ENCODE peak calls at places on chromosomes 16 and 17, in seven cellular contexts. D is H1, L is K562, C is HepG2, G is GM12878, F is SK-N-SH, E is GM12892. S is an unnamed sample.

GRCh38 chr16:53766304-53767016 is 62.5 kb downstream of the FTO start:
- DNase-seq in D (no peak), L (no peak), C (peak; percentile 94), G (no peak), F (no peak), E (no peak), S (no peak)

GRCh38 chr16:69087161-69087581 is 18.3 kb upstream of the HAS3 start:
- DNase-seq in D (no peak), L (no peak), C (no peak), G (no peak), F (no peak), E (no peak), S (no peak)

GRCh38 chr16:69892378-69892777 is 58.8 kb upstream of the CLEC18A start:
- DNase-seq in D (no peak), L (no peak), C (no peak), G (no peak), F (no peak), E (no peak), S (no peak)

GRCh38 chr17:77441130-77441920 is 300.6 kb downstream of the SEC14L1 start:
- DNase-seq in D (no peak), L (no peak), C (no peak), G (peak; percentile 98), F (no peak), E (peak; percentile 79), S (no peak)

GRCh38 chr16:67806428-67807147 is at the start of the genes RANBP10 and TSNAXIP1:
- DNase-seq in D (peak; percentile 93), L (peak; percentile 96), C (peak; percentile 100), G (peak; percentile 99), F (peak; percentile 97), E (peak; percentile 89), S (peak; percentile 88)

GRCh38 chr16:23316634-23317265 is 14.6 kb downstream of the SCNN1B start:
- DNase-seq in D (no peak), L (no peak), C (no peak), G (no peak), F (no peak), E (no peak), S (no peak)

GRCh38 chr16:89345663-89346150 is 128.2 kb downstream of the ZNF778 start:
- DNase-seq in D (no peak), L (no peak), C (peak; percentile 81), G (no peak), F (no peak), E (no peak), S (no peak)

GRCh38 chr16:81445143-81445922 is 725 bp downstream of the CMIP start:
- DNase-seq in D (peak; percentile 61), L (peak; percentile 78), C (no peak), G (no peak), F (peak; percentile 78), E (peak; percentile 83), S (peak; percentile 73)

GRCh38 chr17:10812674-10813073 is 8.8 kb upstream of the TMEM238L start:
- DNase-seq in D (no peak), L (no peak), C (no peak), G (no peak), F (no peak), E (no peak), S (no peak)

GRCh38 chr17:28703552-28704218 is 8.0 kb downstream of the PROCA1 start:
- DNase-seq in D (no peak), L (no peak), C (no peak), G (no peak), F (no peak), E (no peak), S (no peak)

GRCh38 chr17:2688351-2689342 is 22.9 kb downstream of the CLUH start:
- DNase-seq in D (peak; percentile 51), L (peak; percentile 4), C (peak; percentile 19), G (no peak), F (peak; percentile 29), E (no peak), S (peak; percentile 13)

GRCh38 chr16:27286446-27286845 is 17.9 kb upstream of the NSMCE1 start:
- DNase-seq in D (no peak), L (no peak), C (peak; percentile 64), G (no peak), F (no peak), E (no peak), S (no peak)

GRCh38 chr16:71460246-71460645 is 1.8 kb downstream of the ZNF23 start:
- DNase-seq in D (no peak), L (no peak), C (no peak), G (no peak), F (no peak), E (no peak), S (no peak)

GRCh38 chr17:11391134-11391533 is 150.1 kb downstream of the SHISA6 start:
- DNase-seq in D (peak; percentile 73), L (peak; percentile 4), C (peak; percentile 3), G (no peak), F (peak; percentile 19), E (no peak), S (no peak)

GRCh38 chr17:39239640-39240314 is 14.0 kb upstream of the STAC2 start:
- DNase-seq in D (peak; percentile 94), L (peak; percentile 72), C (peak; percentile 55), G (no peak), F (peak; percentile 72), E (no peak), S (peak; percentile 64)

GRCh38 chr16:68732068-68732680 is 4.9 kb upstream of the CDH1 start:
- DNase-seq in D (peak; percentile 63), L (peak; percentile 89), C (peak; percentile 62), G (no peak), F (peak; percentile 61), E (no peak), S (no peak)

GRCh38 chr16:69936252-69936651 is 14.9 kb upstream of the CLEC18A start:
- DNase-seq in D (no peak), L (no peak), C (no peak), G (no peak), F (no peak), E (no peak), S (no peak)

GRCh38 chr17:42845918-42846593 is 1.7 kb downstream of the AOC2 start:
- DNase-seq in D (no peak), L (no peak), C (no peak), G (no peak), F (no peak), E (no peak), S (no peak)

GRCh38 chr16:79599256-79599836 is 1.2 kb downstream of the MAF start:
- DNase-seq in D (peak; percentile 69), L (no peak), C (no peak), G (no peak), F (peak; percentile 66), E (no peak), S (peak; percentile 13)

GRCh38 chr16:30378236-30379164 is 3.9 kb downstream of the SEPTIN1 start:
- DNase-seq in D (peak; percentile 99), L (peak; percentile 98), C (peak; percentile 95), G (peak; percentile 81), F (peak; percentile 98), E (peak; percentile 99), S (peak; percentile 98)
- TF ChIP-seq TAF1 in D (peak; percentile 84), L (peak; percentile 55), C (peak; percentile 95), G (peak; percentile 60), F (peak; percentile 77), E (peak; percentile 26), S (peak; percentile 3)

GRCh38 chr17:17749025-17749772 is 67.9 kb downstream of the RAI1 start:
- DNase-seq in D (peak; percentile 65), L (no peak), C (no peak), G (no peak), F (peak; percentile 81), E (no peak), S (no peak)

GRCh38 chr17:17748604-17749003 is 67.3 kb downstream of the RAI1 start:
- DNase-seq in D (no peak), L (no peak), C (no peak), G (no peak), F (no peak), E (no peak), S (no peak)

GRCh38 chr17:17751489-17751995 is 70.3 kb downstream of the RAI1 start:
- DNase-seq in D (no peak), L (peak; percentile 24), C (no peak), G (no peak), F (no peak), E (no peak), S (no peak)

GRCh38 chr17:17750881-17751280 is 69.6 kb downstream of the RAI1 start:
- DNase-seq in D (no peak), L (no peak), C (no peak), G (peak; percentile 47), F (no peak), E (peak; percentile 57), S (no peak)

DNA sequence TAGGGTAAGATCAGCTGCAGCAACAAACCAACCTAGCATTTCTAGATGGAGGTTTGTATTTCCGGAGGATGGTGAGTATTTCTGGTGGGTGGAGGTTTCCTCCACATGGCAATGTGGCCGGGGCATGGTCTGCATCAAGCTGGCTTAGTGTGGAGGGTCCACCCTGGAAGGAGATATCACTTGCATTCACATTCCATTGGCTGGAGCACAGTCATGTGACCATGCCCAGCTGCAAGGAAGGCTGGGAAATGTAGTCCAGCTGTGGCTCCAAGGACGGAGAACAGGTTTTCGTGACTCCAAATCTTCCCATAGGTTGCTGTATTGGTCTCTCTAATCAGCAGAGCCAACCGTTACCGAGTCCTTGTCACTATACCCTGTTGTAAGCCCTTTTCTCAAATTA is 68.7 kb downstream of the RAI1 start:
- DNase-seq in D (peak; percentile 81), L (peak; percentile 69), C (peak; percentile 36), G (peak; percentile 51), F (peak; percentile 83), E (no peak), S (no peak)
- TF ChIP-seq POLR2AphosphoS5 in D (no peak), L (no peak), C (no peak), G (no peak), F (no peak), E (no peak), S (no peak)

DNA sequence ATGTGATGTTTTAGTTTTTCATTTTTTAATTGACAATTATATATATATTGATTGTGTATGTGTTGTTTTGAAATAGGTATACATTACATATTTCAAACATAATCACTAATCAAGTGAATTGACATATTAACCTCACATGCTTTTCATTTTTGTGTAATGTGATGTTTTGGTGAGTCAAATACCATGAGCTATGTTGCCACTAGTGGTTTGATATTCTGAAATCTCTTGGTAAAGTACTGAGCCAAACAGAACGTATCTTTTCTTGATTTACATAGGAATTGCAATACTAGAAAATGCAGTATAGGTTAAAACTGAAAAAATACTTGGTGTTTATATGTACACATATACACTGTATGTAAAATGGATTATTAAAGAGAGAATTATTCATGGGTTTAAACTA is 65.2 kb upstream of the SIAH1 start:
- DNase-seq in D (no peak), L (no peak), C (no peak), G (no peak), F (no peak), E (no peak), S (no peak)
- TF ChIP-seq TAF1 in D (no peak), L (no peak), C (no peak), G (no peak), F (no peak), E (no peak), S (no peak)

GRCh38 chr16:55473584-55473983 is 5.4 kb upstream of the MMP2 start:
- DNase-seq in D (no peak), L (no peak), C (no peak), G (no peak), F (no peak), E (no peak), S (no peak)

GRCh38 chr16:55470533-55471371 is 8.2 kb upstream of the MMP2 start:
- DNase-seq in D (no peak), L (no peak), C (no peak), G (no peak), F (no peak), E (no peak), S (no peak)

GRCh38 chr16:55468352-55468990 is 10.5 kb upstream of the MMP2 start:
- DNase-seq in D (no peak), L (no peak), C (no peak), G (no peak), F (no peak), E (no peak), S (no peak)

GRCh38 chr16:55469821-55470532 is 9.0 kb upstream of the MMP2 start:
- DNase-seq in D (no peak), L (no peak), C (no peak), G (no peak), F (no peak), E (no peak), S (no peak)

GRCh38 chr16:55471448-55472097 is 7.4 kb upstream of the MMP2 start:
- DNase-seq in D (no peak), L (no peak), C (no peak), G (no peak), F (no peak), E (no peak), S (no peak)
- TF ChIP-seq POLR2AphosphoS5 in D (no peak), L (no peak), C (no peak), G (no peak), F (peak; percentile 25), E (no peak), S (no peak)

S was measured in GM12891.